ENCODE peak calls at places on chromosomes 3 and 15, in seven cellular contexts. N is left cardiac atrium; Y is HT1080; F is anterior cingulate cortex; T is A549; Z is stimulated activated CD4-positive, alpha-beta T cell treated with anti-CD3 and anti-CD28 coated beads, Interleukin-1b, Interleukin-23, amount 100 ng/mL, for 4 hours; U is EL. K is an unnamed sample.

GRCh38 chr3:13484861-13485590 is 4.9 kb downstream of the HDAC11 start:
- DNase-seq in N (peak), Z (no peak), F (peak), U (peak), T (peak), Y (peak), K (peak)

GRCh38 chr3:188554404-188554803 is 400.4 kb downstream of the LPP start:
- DNase-seq in U (peak), N (no peak), F (no peak), Z (no peak), Y (peak), T (no peak), K (no peak)

GRCh38 chr3:52128118-52128683 is 26.0 kb downstream of the POC1A start:
- DNase-seq in T (peak), Z (no peak), U (peak), F (no peak), Y (peak), N (no peak), K (peak)

GRCh38 chr3:73324203-73325155 is 263.0 kb downstream of the EBLN2 start:
- DNase-seq in F (no peak), T (no peak), N (no peak), Z (no peak), U (no peak), Y (no peak), K (no peak)

GRCh38 chr3:141389703-141390102 is 21.4 kb downstream of the ZBTB38 start:
- DNase-seq in N (no peak), Z (no peak), T (no peak), U (peak), F (no peak), Y (no peak), K (no peak)

GRCh38 chr3:184338538-184338945 is 1.1 kb downstream of the FAM131A start:
- DNase-seq in Y (no peak), F (peak), Z (no peak), U (no peak), T (no peak), N (peak), K (no peak)

GRCh38 chr15:62344806-62345539 is 179.9 kb upstream of the C2CD4B start:
- DNase-seq in N (no peak), U (peak), F (no peak), T (peak), Z (peak), Y (peak), K (peak)

GRCh38 chr3:12143949-12144504 is 14.7 kb downstream of the TIMP4 start:
- DNase-seq in U (peak), Y (no peak), F (no peak), Z (no peak), T (no peak), N (peak), K (no peak)

GRCh38 chr3:42733501-42734262 is 31.1 kb upstream of the HHATL start:
- DNase-seq in T (no peak), Z (no peak), N (no peak), F (peak), Y (no peak), U (no peak), K (no peak)

GRCh38 chr15:78937132-78937739 is 7.6 kb downstream of the CTSH start:
- DNase-seq in U (no peak), T (no peak), Z (no peak), Y (no peak), F (no peak), N (peak), K (no peak)

GRCh38 chr3:48567090-48567489 is 3.5 kb upstream of the UCN2 start:
- DNase-seq in T (no peak), F (no peak), Z (no peak), Y (no peak), N (no peak), U (no peak), K (no peak)

GRCh38 chr3:186824430-186825139 is 17.9 kb upstream of the ADIPOQ start:
- DNase-seq in T (no peak), Z (no peak), N (peak), Y (no peak), F (no peak), U (no peak), K (no peak)

GRCh38 chr3:85360742-85361387 is 402.1 kb downstream of the CADM2 start:
- DNase-seq in U (no peak), Z (no peak), N (peak), Y (peak), F (peak), T (peak), K (peak)

GRCh38 chr15:80179025-80179759 is 26.4 kb downstream of the FAH start:
- DNase-seq in F (no peak), Y (peak), N (no peak), U (peak), T (peak), Z (no peak), K (peak)

GRCh38 chr3:136938334-136938733 is 19.4 kb upstream of the IL20RB start:
- DNase-seq in T (no peak), Z (no peak), Y (peak), N (no peak), U (peak), F (no peak), K (no peak)

GRCh38 chr3:118485693-118486092 is 549.0 kb downstream of the IGSF11 start:
- DNase-seq in F (no peak), Y (no peak), T (no peak), U (no peak), N (no peak), Z (no peak), K (no peak)

GRCh38 chr15:33293619-33294309 is 17.0 kb upstream of the RYR3 start:
- DNase-seq in F (no peak), Y (no peak), U (peak), N (no peak), T (no peak), Z (no peak), K (no peak)

GRCh38 chr3:188021502-188022040 is 132.4 kb upstream of the LPP start:
- DNase-seq in Z (no peak), F (no peak), N (no peak), U (peak), T (no peak), Y (peak), K (no peak)

GRCh38 chr3:77475545-77475944 is 435.6 kb downstream of the ROBO2 start:
- DNase-seq in F (no peak), U (no peak), T (no peak), Z (no peak), N (no peak), Y (no peak), K (no peak)